ENCODE peak calls at places on chromosome 10, in five cellular contexts. U is cardiac muscle cell, K is OCI-LY7, B is GM23338, I is PC-9. E is an unnamed sample. For H3K4me1 and H3K36me3, the result is how much of the 10 kb centered on the place peaks cover.

GRCh38 chr10:62850646-62851045 is 34.5 kb upstream of the EGR2 start:
- DNase-seq in U (no peak), K (peak), B (no peak), I (no peak), E (no peak)

GRCh38 chr10:62795750-62796149 is 8.8 kb upstream of the ADO start:
- DNase-seq in U (no peak), K (no peak), B (no peak), I (no peak), E (no peak)

GRCh38 chr10:60425392-60426110 is 35.9 kb upstream of the ANK3 start:
- DNase-seq in U (peak), K (no peak), B (no peak), I (peak), E (no peak)

GRCh38 chr10:32983333-32983909 is 25.4 kb upstream of the ITGB1 start:
- DNase-seq in U (peak), K (no peak), B (no peak), I (peak), E (no peak)

GRCh38 chr10:61754553-61755540 is 92.1 kb downstream of the CABCOCO1 start:
- DNase-seq in U (no peak), K (no peak), B (no peak), I (no peak), E (no peak)

GRCh38 chr10:126090911-126091728 is 194.8 kb downstream of the FANK1 start:
- DNase-seq in U (peak), K (no peak), B (no peak), I (peak), E (no peak)

GRCh38 chr10:48885376-48885775 is 54.3 kb downstream of the LRRC18 start:
- DNase-seq in U (no peak), K (peak), B (peak), I (no peak), E (no peak)

GRCh38 chr10:24665001-24665400 is 58.7 kb downstream of the ARHGAP21 start:
- DNase-seq in U (no peak), K (no peak), B (no peak), I (no peak), E (no peak)

GRCh38 chr10:131777921-131778320 is 122.9 kb upstream of the PPP2R2D start:
- DNase-seq in U (no peak), K (no peak), B (no peak), I (no peak), E (no peak)

GRCh38 chr10:60434418-60435046 is 44.9 kb upstream of the ANK3 start:
- DNase-seq in U (peak), K (peak), B (peak), I (peak), E (no peak)

GRCh38 chr10:34280599-34281374 is 534.3 kb downstream of the PARD3 start:
- DNase-seq in U (peak), K (no peak), B (peak), I (no peak), E (no peak)

GRCh38 chr10:51876528-51876927 is 177.1 kb upstream of the CSTF2T start:
- DNase-seq in U (no peak), K (no peak), B (no peak), I (no peak), E (no peak)

GRCh38 chr10:125560947-125561346 is 122.0 kb downstream of the TEX36 start:
- DNase-seq in U (no peak), K (no peak), B (no peak), I (no peak), E (no peak)

GRCh38 chr10:44198096-44198779 is 186.7 kb downstream of the CXCL12 start:
- DNase-seq in U (peak), K (no peak), B (no peak), I (no peak), E (no peak)

GRCh38 chr10:132591166-132591971 is 53.8 kb downstream of the INPP5A start:
- DNase-seq in U (peak), K (no peak), B (peak), I (peak), E (no peak)

GRCh38 chr10:65670087-65670486 is 1255.7 kb upstream of the LRRTM3 start:
- DNase-seq in U (peak), K (no peak), B (no peak), I (no peak), E (no peak)

GRCh38 chr10:7033031-7033430 is 377.8 kb downstream of the SFMBT2 start:
- DNase-seq in U (no peak), K (no peak), B (no peak), I (no peak), E (no peak)

GRCh38 chr10:124626759-124627380 is 117.3 kb downstream of the FAM53B start:
- DNase-seq in U (no peak), K (no peak), B (peak), I (peak), E (no peak)

GRCh38 chr10:23965880-23966279 is 243.1 kb upstream of the KIAA1217 start:
- DNase-seq in U (no peak), K (no peak), B (no peak), I (no peak), E (no peak)

GRCh38 chr10:126646101-126646500 is 24.4 kb downstream of the C10orf90 start:
- DNase-seq in U (peak), K (no peak), B (no peak), I (no peak), E (no peak)

GRCh38 chr10:130763491-130763890 is 548.0 kb downstream of the TCERG1L start:
- DNase-seq in U (no peak), K (no peak), B (no peak), I (no peak), E (no peak)

GRCh38 chr10:124266468-124267230 is 152.1 kb downstream of the OAT start:
- DNase-seq in U (no peak), K (no peak), B (no peak), I (no peak), E (no peak)

GRCh38 chr10:57035310-57035709 is 674.3 kb upstream of the ZWINT start:
- DNase-seq in U (no peak), K (no peak), B (no peak), I (peak), E (no peak)

GRCh38 chr10:75334720-75335119 is 66.8 kb downstream of the ZNF503 start:
- DNase-seq in U (peak), K (no peak), B (no peak), I (no peak), E (no peak)

GRCh38 chr10:84317174-84317573 is 11.2 kb upstream of the CCSER2 start:
- DNase-seq in U (no peak), K (no peak), B (no peak), I (no peak), E (no peak)

DNA sequence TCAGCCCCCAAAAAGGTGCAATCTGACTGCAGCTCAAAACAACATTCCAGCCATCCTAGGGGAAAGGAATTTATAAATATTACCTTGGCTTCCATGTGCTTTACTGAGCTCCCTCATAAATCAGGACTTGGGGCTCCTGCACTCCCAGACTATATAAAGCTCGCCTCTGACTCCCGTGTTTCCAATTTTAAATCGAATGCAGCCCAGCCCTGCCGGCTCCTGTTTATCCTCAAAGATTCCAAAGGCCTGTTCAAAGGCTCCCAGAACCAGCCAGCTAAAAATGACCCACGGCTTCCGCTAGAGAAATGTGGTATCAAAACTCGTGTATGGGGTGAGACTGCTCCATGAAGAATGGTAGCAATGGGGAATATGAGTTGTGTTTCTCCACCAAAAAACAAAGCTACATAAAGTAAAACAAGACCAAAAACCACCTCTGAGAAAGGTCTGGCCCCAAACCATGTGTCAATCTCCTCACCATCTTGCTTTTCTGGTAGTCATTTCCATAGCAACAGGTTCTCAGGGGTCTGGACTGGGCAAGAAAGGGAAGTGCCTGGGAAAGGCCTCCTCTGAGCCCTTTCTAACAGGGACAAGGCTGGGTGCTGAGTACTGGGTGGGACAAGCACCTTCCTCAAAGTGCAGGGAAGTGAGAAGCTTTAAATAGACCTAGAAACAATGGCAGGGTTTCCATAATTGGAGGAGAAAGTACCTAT is 5.1 kb downstream of the CALML3 start:
- DNase-seq in U (no peak), K (no peak), B (no peak), I (no peak), E (no peak)
- H3K4me1 ChIP-seq in U (under half), K (under half), B (under half), I (under half), E (under half)

GRCh38 chr10:5685764-5686240 is 1.2 kb downstream of the TASOR2 start:
- DNase-seq in U (peak), K (peak), B (no peak), I (no peak), E (no peak)
- TF ChIP-seq CTCF in U (no peak), K (peak), B (no peak), I (peak), E (no peak)

GRCh38 chr10:110827410-110827809 is 44.3 kb upstream of the PDCD4 start:
- DNase-seq in U (peak), K (no peak), B (no peak), I (peak), E (no peak)
- H3K36me3 ChIP-seq in U (under half), K (under half), B (under half), I (under half), E (under half)

DNA sequence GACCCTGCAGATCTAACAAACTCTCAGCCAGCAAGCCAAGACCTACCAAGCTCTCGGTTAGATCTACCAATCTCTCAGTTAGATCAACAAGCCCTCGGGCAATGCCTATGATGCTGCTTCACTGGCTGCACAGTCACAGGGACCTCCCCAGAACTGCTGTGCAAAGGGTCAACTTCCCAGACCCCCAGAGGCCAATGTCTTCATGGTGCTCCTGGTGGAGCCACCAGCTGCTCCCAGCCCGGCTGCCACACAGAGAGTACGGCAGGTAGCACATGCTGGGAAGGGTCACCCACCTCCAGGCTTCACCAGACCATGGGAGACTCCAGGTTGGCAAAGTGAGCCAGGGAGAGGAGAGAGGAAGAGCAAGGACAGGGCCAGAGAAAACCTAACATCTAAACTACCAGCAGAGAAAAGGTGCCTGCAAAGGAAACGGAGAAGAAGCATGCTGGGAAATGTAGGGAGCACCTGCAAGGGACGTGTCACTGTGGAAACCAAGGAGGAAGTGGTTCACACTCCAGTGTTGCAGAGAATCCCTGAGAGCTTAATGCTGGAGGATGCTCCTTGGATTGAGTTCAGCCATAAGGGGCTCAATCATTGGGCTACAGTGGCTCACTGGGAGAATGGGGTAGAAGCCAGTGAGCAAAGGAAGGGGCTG is 51.4 kb upstream of the GDF10 start:
- DNase-seq in U (no peak), K (no peak), B (no peak), I (no peak), E (no peak)
- H3K4me1 ChIP-seq in U (under half), K (under half), B (under half), I (under half), E (under half)

E was measured in esophagus squamous epithelium.